ENCODE peak calls at places on chromosomes 4 and X, in four cellular contexts. M is astrocyte of the spinal cord, D is A549, T is fibroblast of lung. I is an unnamed sample.

GRCh38 chrX:38726596-38726995 is 74.7 kb upstream of the MID1IP1 start:
- DNase-seq in T (no peak), M (no peak), D (no peak), I (peak; percentile 2)

GRCh38 chr4:10053635-10054453 is 32.5 kb upstream of the SLC2A9 start:
- DNase-seq in D (no peak), T (no peak), M (no peak), I (no peak)

GRCh38 chr4:28827866-28828265 is 1892.3 kb upstream of the PCDH7 start:
- DNase-seq in D (no peak), M (no peak), T (no peak), I (no peak)

GRCh38 chrX:49039598-49040375 is 3.4 kb downstream of the TFE3 start:
- DNase-seq in D (peak; percentile 84), T (peak; percentile 93), M (peak; percentile 95), I (peak; percentile 93)

GRCh38 chr4:1834047-1834769 is 21.7 kb downstream of the LETM1 start:
- DNase-seq in D (no peak), M (no peak), T (no peak), I (no peak)

GRCh38 chrX:45769919-45770582 is 569.4 kb upstream of the DIPK2B start:
- DNase-seq in M (peak; percentile 92), D (peak; percentile 74), T (peak; percentile 95), I (peak; percentile 94)

GRCh38 chrX:47515941-47516649 is 33.1 kb upstream of the ZNF41 start:
- DNase-seq in M (peak; percentile 62), D (no peak), T (peak; percentile 84), I (no peak)

GRCh38 chr4:78356251-78356650 is 195.3 kb upstream of the ANXA3 start:
- DNase-seq in T (peak; percentile 21), D (no peak), M (peak; percentile 20), I (no peak)

GRCh38 chrX:22141061-22141460 is 108.9 kb downstream of the PHEX start:
- DNase-seq in D (no peak), T (no peak), M (no peak), I (no peak)

GRCh38 chr4:169249214-169249973 is 21.4 kb downstream of the SH3RF1 start:
- DNase-seq in T (peak; percentile 81), M (peak; percentile 72), D (peak; percentile 30), I (peak; percentile 69)

GRCh38 chrX:119421306-119421705 is 22.2 kb downstream of the SLC25A43 start:
- DNase-seq in M (no peak), D (no peak), T (no peak), I (no peak)

GRCh38 chrX:119419146-119419545 is 20.0 kb downstream of the SLC25A43 start:
- DNase-seq in T (no peak), D (no peak), M (no peak), I (no peak)

GRCh38 chrX:119417376-119417775 is 18.2 kb downstream of the SLC25A43 start:
- DNase-seq in M (no peak), T (no peak), D (no peak), I (no peak)

GRCh38 chrX:119419898-119420297 is 20.8 kb downstream of the SLC25A43 start:
- DNase-seq in D (no peak), M (no peak), T (no peak), I (no peak)

GRCh38 chrX:119417842-119418241 is 18.7 kb downstream of the SLC25A43 start:
- DNase-seq in T (no peak), M (peak; percentile 15), D (no peak), I (no peak)
- H3K4me3 ChIP-seq in T (no peak overlapping the region), M (no peak overlapping the region), D (no peak overlapping the region), I (no peak overlapping the region)

GRCh38 chrX:110188701-110189558 is 129.0 kb downstream of the AMMECR1 start:
- DNase-seq in D (no peak), T (no peak), M (peak; percentile 33), I (no peak)
- TF ChIP-seq CTCF in D (no peak), T (no peak), M (no peak), I (no peak)

DNA sequence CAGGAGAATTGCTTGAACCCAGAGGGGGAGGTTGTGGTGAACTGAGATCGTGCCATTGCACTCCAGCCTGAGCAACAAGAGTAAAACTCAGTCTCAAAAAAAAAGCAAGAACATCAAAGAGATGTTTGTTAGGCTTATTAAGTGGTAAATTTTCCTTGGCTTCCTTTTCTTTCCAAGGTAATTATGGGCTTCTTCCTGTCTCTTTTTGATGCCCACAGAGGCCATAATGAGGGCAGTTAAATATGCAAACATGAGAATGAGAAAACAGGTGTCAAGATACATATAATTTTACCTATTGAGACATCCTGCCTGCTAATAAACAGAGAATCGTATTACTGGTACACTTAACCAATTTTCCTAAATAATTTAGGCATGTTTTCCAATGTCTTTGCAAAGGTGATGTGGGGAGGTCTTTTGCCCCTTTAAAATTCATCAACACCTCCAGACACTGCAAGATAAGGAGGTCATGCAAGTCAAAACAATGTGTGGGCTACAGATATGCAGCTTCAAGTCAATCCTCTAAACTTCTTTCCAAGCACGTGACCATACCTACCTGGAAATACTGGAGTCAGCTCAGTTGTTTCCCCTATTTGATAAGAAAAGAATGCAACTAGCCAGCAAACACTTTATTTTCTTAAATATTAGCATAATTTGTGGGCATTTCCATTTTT is 2.7 kb downstream of the SLC39A8 start:
- DNase-seq in M (no peak), D (no peak), T (no peak), I (no peak)
- H3K4me3 ChIP-seq in M (no peak overlapping the region), D (no peak overlapping the region), T (no peak overlapping the region), I (no peak overlapping the region)

GRCh38 chr4:172480471-172480870 is 667.3 kb downstream of the GALNTL6 start:
- DNase-seq in T (no peak), M (no peak), D (no peak), I (no peak)
- TF ChIP-seq CTCF in T (no peak), M (no peak), D (no peak), I (no peak)

GRCh38 chr4:53905281-53905934 is 159.0 kb downstream of the CHIC2 start:
- DNase-seq in T (no peak), M (no peak), D (no peak), I (peak; percentile 73)
- H3K4me3 ChIP-seq in T (no peak overlapping the region), M (no peak overlapping the region), D (no peak overlapping the region), I (no peak overlapping the region)

GRCh38 chrX:19121898-19122640 is at the start of gene ADGRG2:
- DNase-seq in M (peak; percentile 6), T (peak; percentile 21), D (peak; percentile 37), I (peak; percentile 2)
- TF ChIP-seq CTCF in M (peak; percentile 13), T (no peak), D (peak; percentile 43), I (peak; percentile 8)

DNA sequence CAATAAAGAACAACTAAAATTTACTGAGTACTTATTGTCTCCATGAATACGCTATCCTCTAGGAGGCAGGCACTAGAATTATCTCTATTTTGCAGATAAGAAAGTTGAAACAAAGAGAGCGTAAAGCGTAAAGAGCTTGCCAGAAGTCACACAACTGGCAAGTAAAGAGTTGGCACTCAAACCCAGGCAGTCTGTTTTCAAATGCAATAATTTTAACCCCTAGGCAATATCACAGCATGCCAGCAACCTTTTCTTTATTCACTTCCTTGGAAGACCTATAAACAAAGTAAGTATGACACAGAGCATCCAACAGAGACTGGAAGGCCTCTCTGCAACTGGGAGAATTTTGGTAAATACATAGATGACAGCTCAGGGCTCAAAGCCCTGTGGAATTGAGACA is 23.2 kb upstream of the AMELX start:
- DNase-seq in M (no peak), T (no peak), D (no peak), I (no peak)
- H3K4me3 ChIP-seq in M (no peak overlapping the region), T (no peak overlapping the region), D (no peak overlapping the region), I (no peak overlapping the region)

DNA sequence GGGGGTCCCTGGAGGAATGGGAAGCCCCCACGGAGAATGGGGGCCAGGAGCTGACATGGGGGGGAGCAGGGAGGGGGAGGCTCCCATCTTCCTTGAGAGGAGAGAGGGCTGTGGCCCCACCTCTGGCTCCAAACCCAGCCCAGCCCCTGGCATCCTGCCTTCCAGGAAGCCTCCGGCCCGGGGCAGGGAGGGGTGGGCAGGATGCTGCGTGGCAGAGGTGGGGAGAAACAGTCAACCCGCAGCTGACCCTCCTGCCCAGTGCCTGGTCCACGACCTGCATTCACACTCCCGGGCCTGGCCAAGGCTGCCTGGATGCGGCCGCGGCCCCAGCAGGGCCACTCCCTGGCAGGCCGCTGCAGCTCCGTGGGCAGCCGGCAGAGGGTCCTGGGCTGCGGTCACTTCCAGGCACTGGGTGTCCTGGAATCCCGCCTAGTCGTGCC is 39.0 kb downstream of the CPLX1 start:
- DNase-seq in T (no peak), D (no peak), M (no peak), I (no peak)
- TF ChIP-seq CTCF in T (no peak), D (no peak), M (peak; percentile 39), I (no peak)

DNA sequence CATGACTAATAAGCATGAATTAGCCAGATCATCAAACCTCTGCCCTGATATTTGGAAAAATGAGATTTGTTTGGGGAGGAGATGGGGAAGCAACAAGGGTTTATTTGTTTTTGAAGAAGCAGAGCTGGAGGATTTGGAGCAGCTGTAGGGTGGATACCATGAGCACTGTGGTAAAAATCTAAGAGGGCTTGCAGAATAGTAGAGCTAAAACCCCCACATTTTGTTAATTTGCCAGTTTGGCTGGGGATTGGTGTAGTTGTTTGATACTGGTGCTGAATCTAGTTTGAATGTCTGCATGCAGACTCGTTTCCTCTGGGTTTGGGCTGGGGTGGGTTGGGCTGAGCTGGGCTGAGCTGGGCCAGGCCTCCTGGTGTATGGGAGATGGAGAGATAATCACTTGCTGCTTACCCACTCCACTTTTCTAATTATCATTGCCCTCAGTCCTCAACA is 43.7 kb downstream of the SMAD1 start:
- DNase-seq in T (peak; percentile 27), M (peak; percentile 5), D (no peak), I (peak; percentile 47)
- H3K4me3 ChIP-seq in T (no peak overlapping the region), M (no peak overlapping the region), D (no peak overlapping the region), I (no peak overlapping the region)